ENCODE peak calls at places on chromosomes 16 and 17, in eight cellular contexts. K, E, Q, N, R, C, J and B are unnamed samples.

GRCh38 chr17:1626333-1626732 is 2.3 kb downstream of the SLC43A2 start:
- DNase-seq in K (no peak), E (no peak), Q (no peak), N (no peak), R (no peak), C (no peak), J (no peak), B (no peak)

GRCh38 chr17:48594412-48595106 is 980 bp upstream of the HOXB5 start:
- DNase-seq in K (no peak), E (no peak), Q (no peak), N (no peak), R (no peak), C (no peak), J (no peak), B (no peak)

GRCh38 chr17:40178021-40178601 is 841 bp downstream of the RAPGEFL1 start:
- DNase-seq in K (no peak), E (peak; percentile 16), Q (no peak), N (no peak), R (no peak), C (no peak), J (no peak), B (no peak)

GRCh38 chr16:20675488-20676267 is 21.8 kb downstream of the ACSM1 start:
- DNase-seq in K (peak; percentile 5), E (no peak), Q (no peak), N (no peak), R (peak; percentile 5), C (no peak), J (no peak), B (no peak)

GRCh38 chr16:81175325-81175891 is 63.1 kb upstream of the BCO1 start:
- DNase-seq in K (no peak), E (no peak), Q (no peak), N (no peak), R (no peak), C (no peak), J (no peak), B (no peak)

GRCh38 chr17:63039899-63040602 is 74.0 kb downstream of the TANC2 start:
- DNase-seq in K (no peak), E (no peak), Q (no peak), N (no peak), R (no peak), C (no peak), J (no peak), B (no peak)

GRCh38 chr16:70298988-70299938 is at the start of gene DDX19B:
- DNase-seq in K (peak; percentile 50), E (peak; percentile 27), Q (peak; percentile 37), N (peak; percentile 77), R (peak; percentile 28), C (no peak), J (peak; percentile 52), B (peak; percentile 39)

GRCh38 chr16:1175566-1176279 is 22.8 kb downstream of the CACNA1H start:
- DNase-seq in K (no peak), E (no peak), Q (no peak), N (no peak), R (no peak), C (no peak), J (no peak), B (no peak)

GRCh38 chr17:50063516-50064252 is 7.8 kb downstream of the ITGA3 start:
- DNase-seq in K (no peak), E (no peak), Q (no peak), N (no peak), R (no peak), C (no peak), J (no peak), B (no peak)

GRCh38 chr16:56107944-56108583 is 83.2 kb upstream of the GNAO1 start:
- DNase-seq in K (no peak), E (no peak), Q (no peak), N (peak; percentile 30), R (no peak), C (no peak), J (peak; percentile 38), B (no peak)

GRCh38 chr16:73192227-73192894 is 144.4 kb upstream of the ZFHX3 start:
- DNase-seq in K (no peak), E (no peak), Q (no peak), N (no peak), R (no peak), C (no peak), J (no peak), B (no peak)

GRCh38 chr16:396605-397004 is 394 bp upstream of the NME4 start:
- DNase-seq in K (no peak), E (no peak), Q (no peak), N (peak; percentile 68), R (no peak), C (no peak), J (peak; percentile 43), B (no peak)

GRCh38 chr16:88972349-88972748 is 4.7 kb downstream of the CBFA2T3 start:
- DNase-seq in K (no peak), E (no peak), Q (no peak), N (no peak), R (no peak), C (no peak), J (no peak), B (no peak)

GRCh38 chr17:75720656-75721462 is at the start of gene ITGB4:
- DNase-seq in K (peak; percentile 24), E (peak; percentile 76), Q (peak; percentile 61), N (no peak), R (peak; percentile 43), C (no peak), J (peak; percentile 31), B (peak; percentile 53)

GRCh38 chr17:67393809-67394418 is 16.8 kb downstream of the PITPNC1 start:
- DNase-seq in K (no peak), E (no peak), Q (no peak), N (no peak), R (no peak), C (no peak), J (no peak), B (no peak)

GRCh38 chr17:64261422-64262124 is 1.5 kb downstream of the TEX2 start:
- DNase-seq in K (no peak), E (no peak), Q (no peak), N (no peak), R (no peak), C (no peak), J (no peak), B (no peak)

GRCh38 chr16:67664871-67665270 is 1.7 kb downstream of the ENKD1 start:
- DNase-seq in K (no peak), E (no peak), Q (no peak), N (no peak), R (no peak), C (no peak), J (no peak), B (no peak)

GRCh38 chr17:30824356-30825145 is at the start of gene CRLF3:
- DNase-seq in K (peak; percentile 83), E (peak; percentile 87), Q (peak; percentile 82), N (peak; percentile 88), R (peak; percentile 84), C (peak; percentile 96), J (peak; percentile 93), B (peak; percentile 85)

GRCh38 chr16:73298562-73298961 is 250.6 kb upstream of the ZFHX3 start:
- DNase-seq in K (no peak), E (no peak), Q (no peak), N (no peak), R (no peak), C (no peak), J (no peak), B (no peak)

GRCh38 chr17:63780507-63780906 is 6.5 kb downstream of the DDX42 start:
- DNase-seq in K (no peak), E (no peak), Q (no peak), N (no peak), R (no peak), C (no peak), J (peak; percentile 32), B (no peak)

GRCh38 chr16:14347706-14348105 is 276.6 kb downstream of the MRTFB start:
- DNase-seq in K (no peak), E (no peak), Q (no peak), N (no peak), R (no peak), C (no peak), J (no peak), B (no peak)

GRCh38 chr16:87855852-87856715 is 13.2 kb downstream of the SLC7A5 start:
- DNase-seq in K (no peak), E (no peak), Q (no peak), N (peak; percentile 83), R (no peak), C (no peak), J (no peak), B (no peak)

GRCh38 chr16:81581107-81581506 is 136.5 kb downstream of the CMIP start:
- DNase-seq in K (no peak), E (no peak), Q (no peak), N (no peak), R (no peak), C (no peak), J (no peak), B (no peak)

GRCh38 chr16:22316411-22316811 is 19.2 kb downstream of the POLR3E start:
- DNase-seq in K (no peak), E (no peak), Q (no peak), N (no peak), R (no peak), C (no peak), J (no peak), B (no peak)